ENCODE peak calls at places on chromosomes 2 and 18, in five cellular contexts. T, J, D, L and X are unnamed samples.

GRCh38 chr18:34976899-34977786 is 64.1 kb upstream of the MAPRE2 start:
- DNase-seq in T (no peak), J (peak; percentile 87), D (peak; percentile 63), L (peak; percentile 68), X (peak; percentile 52)

GRCh38 chr18:55588001-55588875 is at the start of gene TCF4:
- DNase-seq in T (peak; percentile 64), J (peak; percentile 33), D (no peak), L (peak; percentile 17), X (peak; percentile 32)

GRCh38 chr2:236665130-236665529 is 95.5 kb downstream of the ACKR3 start:
- DNase-seq in T (no peak), J (no peak), D (no peak), L (no peak), X (no peak)

GRCh38 chr2:96694816-96695455 is 44.9 kb downstream of the LMAN2L start:
- DNase-seq in T (no peak), J (no peak), D (no peak), L (no peak), X (no peak)

GRCh38 chr18:5582054-5582453 is 38.3 kb upstream of the EPB41L3 start:
- DNase-seq in T (peak; percentile 77), J (no peak), D (no peak), L (no peak), X (no peak)

GRCh38 chr2:20525041-20526035 is 78.5 kb downstream of the RHOB start:
- DNase-seq in T (peak; percentile 58), J (no peak), D (no peak), L (no peak), X (peak; percentile 26)

GRCh38 chr18:61765097-61765496 is 127.7 kb downstream of the RNF152 start:
- DNase-seq in T (peak; percentile 26), J (no peak), D (no peak), L (no peak), X (no peak)

GRCh38 chr18:79713341-79713740 is 33.7 kb downstream of the CTDP1 start:
- DNase-seq in T (no peak), J (no peak), D (no peak), L (no peak), X (no peak)

GRCh38 chr2:58240595-58240937 is 559 bp downstream of the FANCL start:
- DNase-seq in T (peak; percentile 30), J (no peak), D (no peak), L (no peak), X (no peak)

GRCh38 chr2:219124379-219125110 is 36.1 kb downstream of the NHEJ1 start:
- DNase-seq in T (peak; percentile 37), J (peak; percentile 8), D (no peak), L (no peak), X (no peak)

GRCh38 chr2:9329497-9329896 is 93.8 kb downstream of the ITGB1BP1 start:
- DNase-seq in T (no peak), J (no peak), D (no peak), L (no peak), X (no peak)

GRCh38 chr18:907880-908512 is 3.3 kb downstream of the ADCYAP1 start:
- DNase-seq in T (no peak), J (no peak), D (no peak), L (no peak), X (no peak)

GRCh38 chr2:27122791-27123190 is 824 bp upstream of the ABHD1 start:
- DNase-seq in T (no peak), J (no peak), D (no peak), L (no peak), X (no peak)

GRCh38 chr2:81260320-81260719 is 955.8 kb upstream of the LRRTM1 start:
- DNase-seq in T (no peak), J (no peak), D (no peak), L (no peak), X (no peak)

GRCh38 chr2:85266424-85267041 is 61.3 kb downstream of the TGOLN2 start:
- DNase-seq in T (peak; percentile 38), J (peak; percentile 26), D (peak; percentile 74), L (peak; percentile 35), X (peak; percentile 47)

GRCh38 chr2:218721488-218721887 is 10.9 kb downstream of the TTLL4 start:
- DNase-seq in T (no peak), J (no peak), D (no peak), L (no peak), X (no peak)

GRCh38 chr2:112220831-112221230 is 34.0 kb downstream of the ZC3H8 start:
- DNase-seq in T (no peak), J (no peak), D (no peak), L (no peak), X (no peak)

GRCh38 chr2:196486145-196486544 is 153.4 kb upstream of the CCDC150 start:
- DNase-seq in T (peak; percentile 73), J (no peak), D (no peak), L (no peak), X (no peak)

GRCh38 chr2:43685350-43685749 is 9.1 kb upstream of the C1GALT1C1L start:
- DNase-seq in T (no peak), J (no peak), D (no peak), L (no peak), X (no peak)

GRCh38 chr18:68102117-68102516 is 585.6 kb upstream of the DSEL start:
- DNase-seq in T (no peak), J (no peak), D (no peak), L (no peak), X (no peak)

GRCh38 chr2:235149240-235149641 is 197.4 kb downstream of the SH3BP4 start:
- DNase-seq in T (peak; percentile 52), J (peak; percentile 47), D (no peak), L (no peak), X (no peak)

GRCh38 chr2:239035361-239035814 is 187.5 kb downstream of the TWIST2 start:
- DNase-seq in T (no peak), J (peak; percentile 47), D (peak; percentile 69), L (peak; percentile 55), X (peak; percentile 71)

GRCh38 chr2:160299540-160299939 is 99.5 kb upstream of the ITGB6 start:
- DNase-seq in T (peak; percentile 38), J (no peak), D (no peak), L (no peak), X (no peak)

GRCh38 chr2:163573652-163574051 is 162.2 kb downstream of the FIGN start:
- DNase-seq in T (no peak), J (no peak), D (no peak), L (no peak), X (no peak)

GRCh38 chr2:120763931-120764330 is 28.3 kb downstream of the GLI2 start:
- DNase-seq in T (no peak), J (no peak), D (no peak), L (no peak), X (no peak)

GRCh38 chr2:28361991-28362710 is 30.5 kb upstream of the FOSL2 start:
- DNase-seq in T (no peak), J (no peak), D (no peak), L (no peak), X (no peak)

GRCh38 chr2:241871538-241872312 is 2.2 kb downstream of the RTP5 start:
- DNase-seq in T (no peak), J (no peak), D (no peak), L (no peak), X (no peak)

GRCh38 chr18:34991561-34991960 is 49.7 kb upstream of the MAPRE2 start:
- DNase-seq in T (no peak), J (no peak), D (no peak), L (no peak), X (no peak)

GRCh38 chr2:241776336-241777166 is at the start of gene GAL3ST2:
- DNase-seq in T (no peak), J (no peak), D (no peak), L (no peak), X (no peak)

GRCh38 chr18:61669320-61669719 is 223.5 kb downstream of the RNF152 start:
- DNase-seq in T (peak; percentile 56), J (no peak), D (no peak), L (no peak), X (no peak)

GRCh38 chr2:134408386-134408785 is 154.5 kb downstream of the MGAT5 start:
- DNase-seq in T (no peak), J (no peak), D (no peak), L (no peak), X (no peak)

GRCh38 chr2:85287721-85288120 is 40.1 kb downstream of the TGOLN2 start:
- DNase-seq in T (no peak), J (no peak), D (no peak), L (no peak), X (no peak)